ENCODE peak calls at places on chromosome 9, in six cellular contexts. A is H1, V is SK-N-SH, I is GM12892, P is K562, D is GM12878. U is an unnamed sample.
A peak's percentile ranks its signal among the peaks of the same experiment; 100 is the strongest.

GRCh38 chr9:72454871-72455471 is 66.4 kb upstream of the TMC1 start:
- DNase-seq in V (no peak), D (no peak), I (no peak), A (peak; percentile 27), P (no peak), U (no peak)

GRCh38 chr9:87599901-87600610 is 102.4 kb downstream of the DAPK1 start:
- DNase-seq in A (no peak), I (no peak), D (no peak), V (no peak), P (no peak), U (no peak)

GRCh38 chr9:78326564-78326963 is 29.6 kb downstream of the PSAT1 start:
- DNase-seq in P (no peak), V (no peak), D (no peak), I (no peak), A (no peak), U (no peak)

GRCh38 chr9:6855860-6856259 is 98.1 kb downstream of the KDM4C start:
- DNase-seq in A (no peak), D (no peak), V (no peak), P (no peak), I (no peak), U (no peak)

GRCh38 chr9:108634164-108634563 is 221.6 kb downstream of the ACTL7B start:
- DNase-seq in A (no peak), P (no peak), V (no peak), D (no peak), I (no peak), U (no peak)

GRCh38 chr9:129401623-129402340 is 219.1 kb downstream of the C9orf50 start:
- DNase-seq in V (no peak), P (peak; percentile 58), A (no peak), D (no peak), I (no peak), U (no peak)

GRCh38 chr9:20624201-20625002 is 2.1 kb upstream of the MLLT3 start:
- DNase-seq in I (no peak), V (peak; percentile 45), P (no peak), A (no peak), D (peak; percentile 80), U (no peak)

GRCh38 chr9:87282477-87282991 is 215.1 kb upstream of the DAPK1 start:
- DNase-seq in D (no peak), I (no peak), P (no peak), A (no peak), V (no peak), U (no peak)

GRCh38 chr9:104991144-104991953 is 63.4 kb upstream of the ABCA1 start:
- DNase-seq in P (peak; percentile 67), A (no peak), D (peak; percentile 42), I (peak; percentile 33), V (peak; percentile 88), U (peak; percentile 51)

GRCh38 chr9:20426019-20426418 is 196.3 kb downstream of the MLLT3 start:
- DNase-seq in P (no peak), V (no peak), D (no peak), A (no peak), I (no peak), U (no peak)

GRCh38 chr9:22097712-22098111 is 88.6 kb upstream of the CDKN2B start:
- DNase-seq in A (no peak), D (no peak), I (no peak), P (no peak), V (no peak), U (no peak)

GRCh38 chr9:127131871-127132270 is 9.4 kb upstream of the ANGPTL2 start:
- DNase-seq in I (no peak), A (no peak), P (no peak), V (no peak), D (no peak), U (no peak)

GRCh38 chr9:128120061-128120740 is 7.3 kb downstream of the PTGES2 start:
- DNase-seq in P (no peak), D (no peak), I (no peak), V (no peak), A (no peak), U (no peak)

GRCh38 chr9:115691686-115692085 is 461.9 kb upstream of the PAPPA start:
- DNase-seq in A (no peak), V (no peak), D (no peak), P (no peak), I (no peak), U (no peak)

GRCh38 chr9:115691097-115691496 is 462.5 kb upstream of the PAPPA start:
- DNase-seq in V (no peak), I (no peak), D (no peak), P (no peak), A (no peak), U (no peak)

GRCh38 chr9:115689331-115689730 is 464.3 kb upstream of the PAPPA start:
- DNase-seq in I (no peak), A (no peak), D (no peak), P (no peak), V (no peak), U (no peak)

GRCh38 chr9:115686069-115686468 is 467.5 kb upstream of the PAPPA start:
- DNase-seq in A (no peak), I (no peak), V (no peak), D (no peak), P (no peak), U (no peak)

DNA sequence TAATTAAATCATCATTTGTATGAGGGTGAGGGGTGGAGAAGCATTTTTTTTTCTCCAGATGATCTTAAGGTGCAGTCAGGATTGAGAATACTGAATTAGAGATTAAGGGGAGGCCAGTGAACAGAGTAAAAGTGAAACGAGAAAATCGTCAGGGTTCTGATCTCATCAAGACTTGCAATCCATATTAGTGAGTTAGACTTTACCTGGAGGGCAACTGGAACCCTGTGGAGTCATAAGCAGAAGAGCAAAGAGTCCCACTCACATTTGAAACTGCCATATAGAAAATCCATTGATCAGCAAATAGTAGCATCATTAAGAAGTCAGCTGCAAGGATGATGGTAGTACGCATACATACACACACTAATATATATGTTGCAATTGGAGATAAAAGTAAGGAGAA is 466.2 kb upstream of the PAPPA start:
- DNase-seq in D (no peak), V (no peak), P (no peak), I (no peak), A (no peak), U (no peak)
- TF ChIP-seq TAF1 in D (no peak), V (no peak), P (no peak), I (no peak), A (no peak), U (no peak)

GRCh38 chr9:83920942-83921707 is at the start of gene KIF27:
- DNase-seq in P (peak; percentile 89), A (peak; percentile 93), D (peak; percentile 80), V (peak; percentile 96), I (peak; percentile 85), U (peak; percentile 78)

GRCh38 chr9:83919111-83919510 is 2.1 kb downstream of the KIF27 start:
- DNase-seq in P (no peak), A (no peak), V (no peak), I (no peak), D (no peak), U (no peak)

DNA sequence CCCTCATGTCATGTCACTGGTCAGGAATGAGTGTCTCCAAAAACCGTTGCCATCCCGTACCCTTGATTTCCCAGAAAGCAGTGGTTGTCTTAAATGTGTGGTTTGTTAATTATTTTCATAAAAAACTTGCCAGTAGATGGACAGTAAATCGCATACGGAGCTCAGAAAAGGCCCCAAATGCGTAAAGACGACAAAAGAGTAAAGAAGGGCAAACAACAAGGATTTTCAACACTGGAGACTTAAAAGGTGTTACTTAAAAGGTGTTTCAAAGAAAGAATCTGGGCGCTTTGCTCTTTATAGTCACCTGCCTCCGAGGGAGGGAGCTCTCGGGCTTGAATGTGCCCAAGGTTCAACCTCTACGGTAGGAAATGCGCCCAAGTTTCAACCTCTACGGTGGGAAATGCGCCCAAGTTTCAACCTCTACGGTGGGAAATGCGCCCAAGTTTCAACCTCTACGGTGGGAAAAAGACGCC is 727 bp downstream of the KIF27 start:
- DNase-seq in V (peak; percentile 11), I (peak; percentile 28), A (no peak), P (no peak), D (peak; percentile 24), U (peak; percentile 19)
- TF ChIP-seq TAF1 in V (no peak), I (no peak), A (no peak), P (no peak), D (no peak), U (no peak)

GRCh38 chr9:91122755-91123154 is 239.0 kb downstream of the AUH start:
- DNase-seq in A (no peak), D (no peak), P (no peak), V (no peak), I (no peak), U (no peak)

GRCh38 chr9:91130796-91131318 is 230.9 kb downstream of the AUH start:
- DNase-seq in V (no peak), P (no peak), A (no peak), D (no peak), I (no peak), U (no peak)

GRCh38 chr9:91127653-91128052 is 234.1 kb downstream of the AUH start:
- DNase-seq in A (no peak), V (no peak), I (no peak), P (no peak), D (no peak), U (no peak)

GRCh38 chr9:91131433-91131839 is 230.3 kb downstream of the AUH start:
- DNase-seq in P (no peak), V (no peak), I (no peak), A (no peak), D (no peak), U (no peak)

DNA sequence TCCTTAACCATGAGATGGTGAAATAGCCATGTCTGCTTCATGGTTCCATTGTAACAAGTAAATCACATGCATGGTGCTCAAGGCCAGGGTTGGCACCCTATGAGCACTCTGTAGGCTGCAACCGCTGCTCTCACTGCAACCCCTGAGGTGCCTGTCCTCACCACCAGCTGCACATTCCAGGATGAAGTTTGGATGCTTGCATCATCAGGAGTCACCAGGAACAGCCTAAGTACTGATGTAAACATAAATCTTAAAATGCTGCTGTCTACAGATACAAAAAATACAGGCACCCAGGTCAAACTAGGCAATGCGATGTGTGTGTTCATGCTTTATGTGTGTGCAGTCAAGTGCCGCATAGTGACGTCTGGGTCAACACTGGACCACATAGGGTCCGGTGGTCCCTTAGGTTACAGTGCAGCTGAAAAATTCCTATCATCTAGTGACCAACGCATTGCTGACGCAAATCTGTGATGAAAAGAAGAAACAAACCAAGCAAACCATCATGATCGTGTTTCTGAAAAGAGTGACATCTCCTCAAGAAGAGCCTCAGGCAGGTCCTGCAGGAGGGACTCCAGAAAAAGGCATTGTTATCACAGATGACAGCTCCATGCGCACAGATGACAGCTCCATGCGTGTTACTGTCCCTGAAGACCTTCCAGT is 234.8 kb downstream of the AUH start:
- DNase-seq in I (no peak), D (no peak), P (no peak), V (no peak), A (no peak), U (no peak)
- TF ChIP-seq TAF1 in I (no peak), D (no peak), P (no peak), V (no peak), A (no peak), U (no peak)

GRCh38 chr9:99139868-99140267 is 35.0 kb downstream of the TGFBR1 start:
- DNase-seq in V (no peak), D (no peak), A (no peak), I (no peak), P (no peak), U (no peak)

GRCh38 chr9:99142275-99142674 is 37.4 kb downstream of the TGFBR1 start:
- DNase-seq in V (no peak), A (no peak), I (no peak), D (no peak), P (no peak), U (no peak)

GRCh38 chr9:99138424-99139284 is 33.7 kb downstream of the TGFBR1 start:
- DNase-seq in D (no peak), A (no peak), P (no peak), I (no peak), V (no peak), U (no peak)

GRCh38 chr9:99141849-99142248 is 36.9 kb downstream of the TGFBR1 start:
- DNase-seq in V (no peak), D (no peak), I (no peak), A (no peak), P (no peak), U (no peak)

GRCh38 chr9:99140685-99141314 is 35.9 kb downstream of the TGFBR1 start:
- DNase-seq in V (peak; percentile 46), P (peak; percentile 64), A (peak; percentile 21), I (no peak), D (no peak), U (no peak)
- TF ChIP-seq TAF1 in V (no peak), P (no peak), A (no peak), I (no peak), D (no peak), U (no peak)